ENCODE peak calls at places on chromosomes 5 and 9, in seven cellular contexts. C is mucosa of gallbladder; T is NCI-H460; L is GM12892; X is fibroblast of pulmonary artery; N is endothelial cell; I is stimulated activated naive CD8-positive, alpha-beta T cell treated with anti-CD3 and anti-CD28 coated beads, Interleukin-15, amount 100 ng/mL, for 72 hours. J is an unnamed sample.

GRCh38 chr5:80655231-80655784 is 525 bp upstream of the DHFR start:
- DNase-seq in C (no peak), T (no peak), L (no peak), X (peak; percentile 30), N (no peak), I (no peak), J (no peak)

GRCh38 chr9:20205821-20206220 is 416.5 kb downstream of the MLLT3 start:
- DNase-seq in C (no peak), T (no peak), L (no peak), X (no peak), N (no peak), I (no peak), J (no peak)

GRCh38 chr9:79929285-79929684 is 357.5 kb downstream of the TLE4 start:
- DNase-seq in C (no peak), T (no peak), L (no peak), X (no peak), N (no peak), I (no peak), J (no peak)

GRCh38 chr5:93454896-93455295 is 126.1 kb downstream of the NR2F1-AS1 start:
- DNase-seq in C (no peak), T (no peak), L (no peak), X (no peak), N (no peak), I (no peak), J (no peak)

GRCh38 chr9:99822596-99823391 is 1.1 kb downstream of the NR4A3 start:
- DNase-seq in C (peak; percentile 18), T (no peak), L (no peak), X (peak; percentile 75), N (peak; percentile 50), I (peak; percentile 58), J (peak; percentile 67)

GRCh38 chr9:136748201-136748600 is at the start of gene LCN6:
- DNase-seq in C (no peak), T (no peak), L (no peak), X (no peak), N (no peak), I (no peak), J (no peak)

GRCh38 chr5:103475629-103476240 is 86.9 kb downstream of the NUDT12 start:
- DNase-seq in C (no peak), T (peak; percentile 53), L (no peak), X (peak; percentile 78), N (no peak), I (no peak), J (no peak)

GRCh38 chr9:129569506-129570449 is 51.1 kb downstream of the C9orf50 start:
- DNase-seq in C (no peak), T (no peak), L (no peak), X (peak; percentile 45), N (no peak), I (no peak), J (no peak)

GRCh38 chr5:173781826-173782670 is 106.1 kb upstream of the CPEB4 start:
- DNase-seq in C (peak; percentile 87), T (peak; percentile 88), L (no peak), X (peak; percentile 95), N (no peak), I (peak; percentile 32), J (peak; percentile 29)

GRCh38 chr5:134026521-134027202 is 21.9 kb upstream of the VDAC1 start:
- DNase-seq in C (peak; percentile 56), T (peak; percentile 54), L (peak; percentile 63), X (peak; percentile 74), N (peak; percentile 64), I (peak; percentile 51), J (no peak)

GRCh38 chr5:6108981-6109595 is 269.3 kb downstream of the MED10 start:
- DNase-seq in C (no peak), T (no peak), L (no peak), X (no peak), N (no peak), I (no peak), J (no peak)

GRCh38 chr5:157516626-157517325 is 56.8 kb downstream of the NIPAL4 start:
- DNase-seq in C (no peak), T (no peak), L (no peak), X (peak; percentile 93), N (no peak), I (no peak), J (no peak)

GRCh38 chr9:121859646-121860045 is 208.2 kb downstream of the DAB2IP start:
- DNase-seq in C (no peak), T (no peak), L (no peak), X (no peak), N (no peak), I (no peak), J (no peak)

GRCh38 chr9:74570879-74571512 is 73.9 kb downstream of the RORB start:
- DNase-seq in C (no peak), T (peak; percentile 35), L (no peak), X (peak; percentile 56), N (peak; percentile 38), I (peak; percentile 8), J (no peak)

GRCh38 chr5:55172937-55173695 is at the start of gene CDC20B:
- DNase-seq in C (peak; percentile 43), T (peak; percentile 67), L (peak; percentile 74), X (peak; percentile 65), N (peak; percentile 82), I (peak; percentile 76), J (peak; percentile 86)

GRCh38 chr5:122076023-122076422 is 2.0 kb downstream of the LOX start:
- DNase-seq in C (no peak), T (no peak), L (no peak), X (peak; percentile 77), N (no peak), I (no peak), J (no peak)

GRCh38 chr5:122704247-122705036 is 70.4 kb upstream of the SNX2 start:
- DNase-seq in C (no peak), T (peak; percentile 49), L (no peak), X (peak; percentile 78), N (no peak), I (no peak), J (no peak)

GRCh38 chr5:67234671-67235176 is 38.1 kb upstream of the CD180 start:
- DNase-seq in C (peak; percentile 58), T (no peak), L (no peak), X (peak; percentile 91), N (no peak), I (no peak), J (no peak)

GRCh38 chr9:99778829-99779228 is 42.9 kb upstream of the NR4A3 start:
- DNase-seq in C (no peak), T (no peak), L (no peak), X (no peak), N (no peak), I (peak; percentile 42), J (no peak)

GRCh38 chr5:134037160-134037559 is 32.4 kb upstream of the VDAC1 start:
- DNase-seq in C (no peak), T (no peak), L (no peak), X (no peak), N (no peak), I (no peak), J (no peak)

GRCh38 chr9:117191504-117192375 is 223.1 kb downstream of the ASTN2 start:
- DNase-seq in C (no peak), T (no peak), L (no peak), X (no peak), N (no peak), I (no peak), J (no peak)

GRCh38 chr9:7150153-7150890 is 392.5 kb downstream of the KDM4C start:
- DNase-seq in C (no peak), T (no peak), L (no peak), X (no peak), N (no peak), I (no peak), J (peak; percentile 40)

GRCh38 chr9:120439147-120439546 is 140.8 kb downstream of the CDK5RAP2 start:
- DNase-seq in C (no peak), T (peak; percentile 36), L (no peak), X (peak; percentile 25), N (peak; percentile 26), I (peak; percentile 14), J (no peak)